ENCODE peak calls at places on chromosomes 3 and 15, in seven cellular contexts. V, X, R, G, C, H and Y are unnamed samples. For H3K4me1 and H3K27me3, the result is how much of the 10 kb centered on the place peaks cover.

GRCh38 chr15:84112025-84112424 is 123.5 kb upstream of the GOLGA6L4 start:
- DNase-seq in V (no peak), X (no peak), R (no peak), G (no peak), C (no peak), H (no peak), Y (no peak)

GRCh38 chr15:90957105-90957790 is 2.6 kb downstream of the RCCD1 start:
- DNase-seq in V (no peak), X (peak), R (no peak), G (no peak), C (peak), H (no peak), Y (no peak)

GRCh38 chr3:27533718-27534578 is 49.8 kb upstream of the SLC4A7 start:
- DNase-seq in V (peak), X (peak), R (peak), G (peak), C (no peak), H (no peak), Y (peak)

GRCh38 chr3:124053871-124054270 is 61.9 kb upstream of the ROPN1 start:
- DNase-seq in V (no peak), X (peak), R (no peak), G (no peak), C (no peak), H (no peak), Y (no peak)

GRCh38 chr3:69451594-69451993 is 65.7 kb upstream of the FRMD4B start:
- DNase-seq in V (no peak), X (peak), R (no peak), G (no peak), C (peak), H (no peak), Y (no peak)

GRCh38 chr15:99239545-99240198 is 9.7 kb downstream of the TTC23 start:
- DNase-seq in V (no peak), X (no peak), R (no peak), G (no peak), C (no peak), H (no peak), Y (no peak)

GRCh38 chr3:23667536-23668429 is 138.0 kb upstream of the UBE2E1 start:
- DNase-seq in V (no peak), X (no peak), R (no peak), G (no peak), C (no peak), H (no peak), Y (no peak)

GRCh38 chr3:145557405-145557804 is 603.6 kb downstream of the PLOD2 start:
- DNase-seq in V (no peak), X (peak), R (no peak), G (no peak), C (no peak), H (no peak), Y (no peak)

GRCh38 chr3:114858329-114858728 is 288.8 kb downstream of the ZBTB20 start:
- DNase-seq in V (no peak), X (no peak), R (no peak), G (no peak), C (no peak), H (no peak), Y (no peak)

GRCh38 chr3:122497425-122497824 is 17.3 kb downstream of the KPNA1 start:
- DNase-seq in V (peak), X (no peak), R (no peak), G (no peak), C (no peak), H (no peak), Y (no peak)

GRCh38 chr3:52249683-52250082 is 4.1 kb downstream of the PPM1M start:
- DNase-seq in V (no peak), X (no peak), R (no peak), G (no peak), C (no peak), H (no peak), Y (no peak)

GRCh38 chr3:187925326-187925725 is 180.1 kb upstream of the BCL6 start:
- DNase-seq in V (no peak), X (no peak), R (no peak), G (no peak), C (no peak), H (no peak), Y (no peak)

GRCh38 chr3:10228248-10228950 is 19.9 kb upstream of the TATDN2 start:
- DNase-seq in V (no peak), X (no peak), R (no peak), G (no peak), C (no peak), H (no peak), Y (no peak)

GRCh38 chr3:167762296-167762695 is 26.8 kb downstream of the SERPINI1 start:
- DNase-seq in V (no peak), X (no peak), R (no peak), G (no peak), C (no peak), H (no peak), Y (no peak)

GRCh38 chr15:68418611-68419161 is 13.3 kb downstream of the ITGA11 start:
- DNase-seq in V (no peak), X (no peak), R (no peak), G (no peak), C (no peak), H (peak), Y (peak)

GRCh38 chr3:127734754-127735473 is 62.2 kb downstream of the ABTB1 start:
- DNase-seq in V (no peak), X (no peak), R (no peak), G (no peak), C (no peak), H (no peak), Y (no peak)

GRCh38 chr3:127735767-127736693 is 63.3 kb downstream of the ABTB1 start:
- DNase-seq in V (no peak), X (no peak), R (peak), G (no peak), C (no peak), H (no peak), Y (no peak)

GRCh38 chr3:127738192-127738840 is 65.6 kb downstream of the ABTB1 start:
- DNase-seq in V (no peak), X (no peak), R (no peak), G (no peak), C (no peak), H (no peak), Y (peak)

GRCh38 chr3:127739347-127740135 is 66.8 kb downstream of the ABTB1 start:
- DNase-seq in V (no peak), X (no peak), R (no peak), G (no peak), C (no peak), H (no peak), Y (no peak)

GRCh38 chr3:127736801-127737539 is 64.2 kb downstream of the ABTB1 start:
- DNase-seq in V (no peak), X (no peak), R (no peak), G (no peak), C (no peak), H (no peak), Y (no peak)
- H3K4me1 ChIP-seq in V (under half), X (under half), R (under half), G (under half), C (under half), H (half or more), Y (under half)

DNA sequence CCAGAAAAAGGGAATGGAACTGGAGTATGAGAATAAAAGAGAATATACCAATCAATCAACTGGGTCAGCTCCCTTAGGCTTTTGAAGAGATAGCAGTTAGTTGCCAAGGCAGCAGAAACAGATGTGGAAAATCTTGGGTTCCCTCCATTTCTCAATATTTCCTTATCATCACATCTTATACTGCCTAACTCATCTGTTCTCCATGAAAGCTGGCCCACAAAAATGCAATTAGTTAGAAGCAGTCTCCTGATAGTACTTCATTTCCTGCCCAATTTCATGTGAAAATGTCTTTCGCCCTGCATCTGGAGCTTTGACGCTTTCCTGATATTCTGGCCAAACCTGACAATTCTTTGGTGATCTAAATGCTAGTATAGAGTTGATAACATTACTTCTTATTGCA is 30.1 kb upstream of the SPTSSB start:
- DNase-seq in V (no peak), X (no peak), R (no peak), G (no peak), C (peak), H (no peak), Y (no peak)
- TF ChIP-seq POLR2AphosphoS5 in V (no peak), X (no peak), R (no peak), G (no peak), C (peak), H (no peak), Y (no peak)

DNA sequence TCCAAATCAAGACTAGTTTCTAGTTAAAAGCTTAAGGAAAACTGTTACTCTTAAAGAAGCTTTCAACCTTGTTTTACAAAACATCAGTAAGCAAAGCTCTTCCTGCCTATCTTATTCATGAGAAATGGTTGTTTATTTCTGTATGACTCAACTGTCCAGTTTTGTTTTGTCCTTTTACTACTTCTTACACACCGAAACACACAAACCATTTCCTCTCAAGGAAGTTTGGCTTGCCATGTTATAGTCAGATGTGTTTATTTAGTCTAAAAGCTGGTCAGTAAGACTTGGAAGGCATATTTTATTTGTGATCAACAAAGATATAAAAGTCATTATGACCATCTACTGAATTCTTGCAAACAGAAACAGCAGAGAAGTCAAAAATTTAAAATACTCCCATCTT is 53.2 kb upstream of the RBSN start:
- DNase-seq in V (no peak), X (no peak), R (no peak), G (no peak), C (no peak), H (no peak), Y (no peak)
- H3K27me3 ChIP-seq in V (under half), X (under half), R (under half), G (under half), C (under half), H (under half), Y (under half)

GRCh38 chr3:177358968-177359600 is 161.8 kb upstream of the TBL1XR1 start:
- DNase-seq in V (peak), X (peak), R (peak), G (no peak), C (peak), H (peak), Y (no peak)
- H3K4me1 ChIP-seq in V (half or more), X (under half), R (half or more), G (half or more), C (under half), H (half or more), Y (under half)